ENCODE peak calls at places on chromosomes 5 and 9, in six cellular contexts. F is sigmoid colon, Y is breast epithelium, S is mucosa of descending colon, O is adrenal gland, D is HCT116. R is an unnamed sample.

GRCh38 chr5:59810041-59810440 is 83.5 kb downstream of the PDE4D start:
- DNase-seq in F (peak; percentile 85), Y (peak; percentile 50), S (peak; percentile 77), O (peak; percentile 72), D (peak; percentile 56), R (peak; percentile 66)

GRCh38 chr9:16121593-16121992 is 568.8 kb downstream of the CCDC171 start:
- DNase-seq in F (no peak), Y (no peak), S (no peak), O (no peak), D (no peak), R (peak; percentile 19)

GRCh38 chr5:158560170-158560569 is 539.5 kb downstream of the EBF1 start:
- DNase-seq in F (no peak), Y (no peak), S (no peak), O (no peak), D (no peak), R (peak; percentile 23)

GRCh38 chr9:124452326-124452725 is 2.1 kb downstream of the ADGRD2 start:
- DNase-seq in F (peak; percentile 46), Y (peak; percentile 30), S (no peak), O (no peak), D (no peak), R (no peak)

GRCh38 chr9:128124873-128125574 is 2.5 kb downstream of the PTGES2 start:
- DNase-seq in F (peak; percentile 80), Y (no peak), S (peak; percentile 88), O (peak; percentile 67), D (peak; percentile 46), R (peak; percentile 81)

GRCh38 chr5:112738180-112738560 is 485 bp downstream of the APC start:
- DNase-seq in F (no peak), Y (no peak), S (no peak), O (no peak), D (no peak), R (peak; percentile 22)

GRCh38 chr5:145350501-145350900 is 484.6 kb downstream of the PRELID2 start:
- DNase-seq in F (no peak), Y (no peak), S (no peak), O (no peak), D (no peak), R (no peak)

GRCh38 chr9:113807173-113808061 is 68.7 kb upstream of the ZNF618 start:
- DNase-seq in F (peak; percentile 75), Y (no peak), S (peak; percentile 42), O (peak; percentile 52), D (peak; percentile 33), R (peak; percentile 51)

GRCh38 chr5:138643040-138643791 is 68.0 kb upstream of the HSPA9 start:
- DNase-seq in F (no peak), Y (no peak), S (no peak), O (no peak), D (no peak), R (no peak)

GRCh38 chr9:93255994-93256877 is 72.3 kb downstream of the WNK2 start:
- DNase-seq in F (peak; percentile 57), Y (no peak), S (peak; percentile 23), O (peak; percentile 2), D (no peak), R (no peak)

GRCh38 chr5:43367909-43368648 is 44.1 kb downstream of the CCL28 start:
- DNase-seq in F (no peak), Y (no peak), S (no peak), O (no peak), D (no peak), R (no peak)

GRCh38 chr9:137253717-137254623 is 1.2 kb upstream of the NELFB start:
- DNase-seq in F (no peak), Y (no peak), S (no peak), O (peak; percentile 62), D (no peak), R (no peak)

GRCh38 chr5:116097301-116097700 is 12.5 kb downstream of the COMMD10 start:
- DNase-seq in F (no peak), Y (no peak), S (no peak), O (no peak), D (no peak), R (no peak)

GRCh38 chr5:173228639-173229380 is 6.2 kb downstream of the NKX2-5 start:
- DNase-seq in F (no peak), Y (no peak), S (no peak), O (no peak), D (no peak), R (no peak)

GRCh38 chr5:15650266-15650665 is 150.3 kb downstream of the FBXL7 start:
- DNase-seq in F (no peak), Y (no peak), S (no peak), O (no peak), D (no peak), R (no peak)

GRCh38 chr5:169300468-169301385 is at the start of gene SLIT3:
- DNase-seq in F (peak; percentile 94), Y (peak; percentile 56), S (peak; percentile 60), O (peak; percentile 74), D (no peak), R (peak; percentile 84)

GRCh38 chr5:172006378-172007152 is at the start of gene FBXW11:
- DNase-seq in F (peak; percentile 99), Y (peak; percentile 94), S (peak; percentile 95), O (peak; percentile 98), D (peak; percentile 95), R (peak; percentile 98)

GRCh38 chr5:87020099-87020934 is 247.4 kb upstream of the RASA1 start:
- DNase-seq in F (no peak), Y (no peak), S (no peak), O (peak; percentile 58), D (no peak), R (peak; percentile 22)

DNA sequence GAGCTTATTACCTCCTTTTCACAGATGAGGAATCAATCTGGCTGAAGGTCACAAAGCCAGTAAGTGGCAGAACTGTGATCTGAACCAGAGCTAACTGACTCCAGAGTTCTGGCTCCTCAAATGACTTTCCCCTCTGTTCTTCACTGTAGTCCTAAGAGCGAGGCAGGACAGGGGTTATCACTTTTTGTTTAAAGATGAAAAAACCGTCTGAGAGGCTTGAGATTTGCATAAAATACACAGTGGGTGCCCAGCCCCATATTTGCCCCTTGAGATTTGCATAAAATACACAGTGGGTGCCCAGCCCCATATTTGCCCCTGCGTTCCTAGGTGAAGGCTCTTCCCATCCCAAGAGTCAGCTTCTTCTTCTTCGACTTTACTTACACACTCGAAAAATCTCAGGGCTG is 667 bp downstream of the FBXO10 start:
- DNase-seq in F (no peak), Y (no peak), S (no peak), O (no peak), D (no peak), R (no peak)
- H3K4me1 ChIP-seq in F (peaks cover 27% of the 10 kb centered on the region), Y (no peaks in the 10 kb centered on the region), S (peaks cover 18% of the 10 kb centered on the region), O (peaks cover 37% of the 10 kb centered on the region), D (no peaks in the 10 kb centered on the region), R (no peaks in the 10 kb centered on the region)

GRCh38 chr9:22116751-22117150 is 107.6 kb upstream of the CDKN2B start:
- DNase-seq in F (no peak), Y (no peak), S (no peak), O (no peak), D (no peak), R (no peak)

GRCh38 chr9:22117511-22118388 is 108.6 kb upstream of the CDKN2B start:
- DNase-seq in F (no peak), Y (no peak), S (peak; percentile 67), O (no peak), D (no peak), R (no peak)

GRCh38 chr9:22118810-22119479 is 109.8 kb upstream of the CDKN2B start:
- DNase-seq in F (no peak), Y (no peak), S (no peak), O (no peak), D (no peak), R (no peak)

GRCh38 chr9:22120595-22120994 is 111.5 kb upstream of the CDKN2B start:
- DNase-seq in F (no peak), Y (no peak), S (no peak), O (no peak), D (no peak), R (no peak)

DNA sequence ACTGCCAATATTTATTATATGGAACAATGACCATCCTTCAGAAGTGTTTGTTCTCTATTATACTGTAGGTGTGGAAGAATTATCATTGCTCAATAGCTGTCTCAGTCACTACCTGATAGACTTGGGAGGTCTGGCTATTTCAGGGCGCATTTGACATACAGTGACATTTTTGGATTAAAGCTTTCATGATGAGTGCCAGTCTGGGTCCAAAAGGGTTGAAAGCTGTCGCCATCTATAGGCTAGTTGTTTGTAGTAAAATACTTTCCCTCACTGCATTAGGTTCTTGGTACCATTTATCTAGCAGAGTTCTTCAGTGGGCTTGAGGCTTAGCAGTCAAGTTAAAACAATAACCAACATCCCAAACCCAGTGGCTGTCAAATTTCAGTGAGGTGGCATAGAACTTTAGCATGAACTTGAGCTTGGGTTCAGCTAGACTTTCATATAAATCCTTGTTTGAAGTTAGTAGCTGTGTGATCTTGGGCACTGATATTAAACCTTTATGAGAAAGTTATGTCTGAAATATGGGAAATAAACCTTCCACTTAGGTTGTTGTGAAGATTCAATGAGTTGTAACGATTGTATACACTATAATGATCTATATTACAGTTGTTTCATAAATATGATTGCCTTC is 110.5 kb upstream of the CDKN2B start:
- DNase-seq in F (no peak), Y (no peak), S (no peak), O (no peak), D (no peak), R (peak; percentile 15)
- TF ChIP-seq CTCF in F (no peak), Y (peak; percentile 18), S (no peak), O (peak; percentile 51), D (peak; percentile 65), R (peak; percentile 70)

DNA sequence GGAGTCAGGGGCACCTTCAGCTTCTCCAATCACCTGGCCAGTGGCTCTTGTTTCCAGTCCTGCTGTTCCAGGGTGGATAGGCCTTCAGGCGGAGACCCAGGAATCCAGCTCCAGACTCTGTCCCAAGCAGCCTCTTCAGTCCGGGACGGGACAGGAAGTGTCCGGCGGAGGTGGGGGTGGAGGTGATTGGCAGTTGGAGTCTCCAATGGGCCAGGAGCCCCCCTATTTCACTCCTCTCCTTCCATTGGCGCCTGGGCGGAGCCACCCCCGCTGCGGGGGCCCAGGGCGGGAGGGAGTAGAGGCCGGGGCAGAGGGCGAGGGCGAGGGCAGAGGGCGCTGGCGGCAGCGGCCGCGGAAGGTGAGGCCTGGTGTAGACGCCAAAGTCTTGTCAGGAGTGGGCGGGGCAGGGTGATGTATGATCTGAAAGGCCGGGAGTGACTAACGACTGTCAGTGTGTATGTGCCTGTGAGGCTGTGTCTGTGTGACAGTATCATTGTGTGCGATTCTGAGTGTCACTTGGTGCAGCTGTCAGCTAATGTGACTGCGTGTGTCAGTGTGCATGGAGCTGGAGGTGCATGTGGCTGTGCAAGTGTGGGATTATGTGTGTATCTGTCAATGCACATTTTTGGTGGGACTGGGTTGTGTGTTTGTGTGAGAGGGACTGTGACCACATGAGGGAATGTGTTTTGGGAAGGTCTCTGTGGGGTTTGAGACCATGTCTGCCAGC is at the start of gene IL11RA:
- DNase-seq in F (peak; percentile 97), Y (peak; percentile 83), S (peak; percentile 92), O (peak; percentile 92), D (peak; percentile 80), R (peak; percentile 76)
- H3K4me1 ChIP-seq in F (peaks cover 70% of the 10 kb centered on the region), Y (peaks cover 14% of the 10 kb centered on the region), S (peaks cover 29% of the 10 kb centered on the region), O (peaks cover 50% of the 10 kb centered on the region), D (peaks cover 39% of the 10 kb centered on the region), R (peaks cover 44% of the 10 kb centered on the region)

GRCh38 chr5:9851458-9851857 is 221.3 kb upstream of the TAS2R1 start:
- DNase-seq in F (no peak), Y (no peak), S (no peak), O (peak; percentile 22), D (no peak), R (peak; percentile 24)
- TF ChIP-seq CTCF in F (no peak), Y (no peak), S (no peak), O (no peak), D (peak; percentile 19), R (peak; percentile 53)

GRCh38 chr9:107944387-107944786 is 454.8 kb upstream of the KLF4 start:
- DNase-seq in F (no peak), Y (no peak), S (no peak), O (no peak), D (no peak), R (no peak)
- H3K4me1 ChIP-seq in F (no peaks in the 10 kb centered on the region), Y (no peaks in the 10 kb centered on the region), S (no peaks in the 10 kb centered on the region), O (no peaks in the 10 kb centered on the region), D (peaks cover 16% of the 10 kb centered on the region), R (no peaks in the 10 kb centered on the region)

GRCh38 chr5:126594676-126595485 is at the start of gene ALDH7A1:
- DNase-seq in F (peak; percentile 93), Y (peak; percentile 84), S (peak; percentile 91), O (peak; percentile 97), D (peak; percentile 83), R (peak; percentile 99)
- TF ChIP-seq CTCF in F (peak; percentile 42), Y (peak; percentile 30), S (peak; percentile 33), O (peak; percentile 31), D (peak; percentile 42), R (peak; percentile 74)

R was measured in BE2C.